ENCODE peak calls at places on chromosome 18, in four cellular contexts. U is esophagus squamous epithelium, O is A549, C is tibial nerve. Z is an unnamed sample.

GRCh38 chr18:6487027-6487426 is 72.3 kb upstream of the L3MBTL4 start:
- DNase-seq in U (no peak), O (no peak), C (no peak), Z (no peak)

GRCh38 chr18:12336887-12337286 is 28.8 kb downstream of the TUBB6 start:
- DNase-seq in U (no peak), O (no peak), C (no peak), Z (no peak)

GRCh38 chr18:43278401-43278800 is 1.1 kb upstream of the SYT4 start:
- DNase-seq in U (no peak), O (no peak), C (no peak), Z (no peak)

GRCh38 chr18:75297731-75298130 is 87.1 kb downstream of the TSHZ1 start:
- DNase-seq in U (no peak), O (no peak), C (no peak), Z (no peak)

GRCh38 chr18:29651121-29651675 is 1391.3 kb downstream of the DSC3 start:
- DNase-seq in U (no peak), O (no peak), C (no peak), Z (no peak)

GRCh38 chr18:22214731-22215528 is 45.5 kb downstream of the GATA6 start:
- DNase-seq in U (no peak), O (no peak), C (no peak), Z (no peak)

GRCh38 chr18:5839102-5839501 is 56.2 kb downstream of the TMEM200C start:
- DNase-seq in U (no peak), O (no peak), C (no peak), Z (no peak)

GRCh38 chr18:11021477-11021876 is 127.9 kb downstream of the PIEZO2 start:
- DNase-seq in U (no peak), O (no peak), C (no peak), Z (no peak)

GRCh38 chr18:48997985-48998831 is 47.4 kb upstream of the SMAD7 start:
- DNase-seq in U (no peak), O (peak; percentile 91), C (no peak), Z (peak; percentile 52)

GRCh38 chr18:58578835-58579560 is 49.9 kb downstream of the ALPK2 start:
- DNase-seq in U (no peak), O (peak; percentile 64), C (no peak), Z (no peak)

GRCh38 chr18:78902795-78903435 is 76.7 kb upstream of the SALL3 start:
- DNase-seq in U (no peak), O (no peak), C (no peak), Z (no peak)

GRCh38 chr18:6150481-6150880 is 255.2 kb upstream of the TMEM200C start:
- DNase-seq in U (no peak), O (no peak), C (no peak), Z (no peak)

GRCh38 chr18:59276047-59276446 is 2.8 kb upstream of the RAX start:
- DNase-seq in U (no peak), O (no peak), C (no peak), Z (no peak)

GRCh38 chr18:74376523-74376922 is 60.9 kb downstream of the C18orf63 start:
- DNase-seq in U (no peak), O (no peak), C (no peak), Z (no peak)

GRCh38 chr18:26415041-26415440 is 133.3 kb downstream of the KCTD1 start:
- DNase-seq in U (no peak), O (no peak), C (no peak), Z (no peak)

GRCh38 chr18:79527656-79528055 is 131.9 kb downstream of the NFATC1 start:
- DNase-seq in U (no peak), O (no peak), C (no peak), Z (peak; percentile 8)

GRCh38 chr18:80192653-80193385 is 54.5 kb downstream of the PARD6G start:
- DNase-seq in U (no peak), O (no peak), C (no peak), Z (no peak)

GRCh38 chr18:68494802-68495560 is 219.9 kb downstream of the TMX3 start:
- DNase-seq in U (no peak), O (no peak), C (no peak), Z (no peak)

GRCh38 chr18:58499527-58499926 is 129.4 kb downstream of the ALPK2 start:
- DNase-seq in U (no peak), O (no peak), C (no peak), Z (no peak)

GRCh38 chr18:49648326-49648725 is 86.5 kb downstream of the LIPG start:
- DNase-seq in U (no peak), O (no peak), C (no peak), Z (no peak)

GRCh38 chr18:78622251-78622953 is 357.2 kb upstream of the SALL3 start:
- DNase-seq in U (no peak), O (no peak), C (no peak), Z (no peak)

GRCh38 chr18:79384834-79385233 is 10.9 kb upstream of the NFATC1 start:
- DNase-seq in U (no peak), O (no peak), C (no peak), Z (no peak)

GRCh38 chr18:6414723-6415362 is at the start of gene L3MBTL4:
- DNase-seq in U (no peak), O (no peak), C (peak; percentile 7), Z (peak; percentile 30)

GRCh38 chr18:23933407-23933806 is 81.1 kb upstream of the TTC39C start:
- DNase-seq in U (no peak), O (no peak), C (no peak), Z (no peak)

GRCh38 chr18:11320981-11321380 is 171.6 kb upstream of the PIEZO2 start:
- DNase-seq in U (no peak), O (no peak), C (no peak), Z (no peak)

GRCh38 chr18:54671291-54671881 is 80.3 kb downstream of the DYNAP start:
- DNase-seq in U (no peak), O (peak; percentile 10), C (no peak), Z (no peak)

GRCh38 chr18:32879497-32879896 is 106.7 kb upstream of the KLHL14 start:
- DNase-seq in U (no peak), O (no peak), C (no peak), Z (no peak)

GRCh38 chr18:808086-808485 is 4.0 kb downstream of the YES1 start:
- DNase-seq in U (no peak), O (no peak), C (no peak), Z (no peak)

GRCh38 chr18:79637181-79637920 is 42.3 kb upstream of the CTDP1 start:
- DNase-seq in U (no peak), O (no peak), C (no peak), Z (no peak)

DNA sequence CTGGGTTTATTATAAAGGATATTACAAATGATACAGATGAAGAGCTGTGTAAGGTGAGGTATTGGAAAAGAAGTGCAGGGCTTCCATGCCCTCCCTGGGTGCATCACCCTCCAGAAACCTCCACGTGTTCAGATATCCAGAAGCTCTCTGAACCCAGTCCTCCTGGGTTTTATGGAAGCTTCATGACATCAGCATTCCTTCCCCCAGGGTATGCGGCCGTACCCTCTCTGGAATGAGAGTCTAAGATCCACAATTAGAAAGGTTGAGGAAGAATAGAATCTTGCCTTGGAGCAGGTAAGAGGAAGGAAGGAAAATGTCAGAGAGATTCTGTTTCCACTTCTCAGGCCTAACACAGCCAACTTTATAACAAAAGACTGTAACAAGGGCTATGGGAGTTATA is 208.2 kb upstream of the DCC start:
- DNase-seq in U (no peak), O (no peak), C (no peak), Z (no peak)
- TF ChIP-seq CTCF in U (no peak), O (no peak), C (no peak), Z (no peak)

DNA sequence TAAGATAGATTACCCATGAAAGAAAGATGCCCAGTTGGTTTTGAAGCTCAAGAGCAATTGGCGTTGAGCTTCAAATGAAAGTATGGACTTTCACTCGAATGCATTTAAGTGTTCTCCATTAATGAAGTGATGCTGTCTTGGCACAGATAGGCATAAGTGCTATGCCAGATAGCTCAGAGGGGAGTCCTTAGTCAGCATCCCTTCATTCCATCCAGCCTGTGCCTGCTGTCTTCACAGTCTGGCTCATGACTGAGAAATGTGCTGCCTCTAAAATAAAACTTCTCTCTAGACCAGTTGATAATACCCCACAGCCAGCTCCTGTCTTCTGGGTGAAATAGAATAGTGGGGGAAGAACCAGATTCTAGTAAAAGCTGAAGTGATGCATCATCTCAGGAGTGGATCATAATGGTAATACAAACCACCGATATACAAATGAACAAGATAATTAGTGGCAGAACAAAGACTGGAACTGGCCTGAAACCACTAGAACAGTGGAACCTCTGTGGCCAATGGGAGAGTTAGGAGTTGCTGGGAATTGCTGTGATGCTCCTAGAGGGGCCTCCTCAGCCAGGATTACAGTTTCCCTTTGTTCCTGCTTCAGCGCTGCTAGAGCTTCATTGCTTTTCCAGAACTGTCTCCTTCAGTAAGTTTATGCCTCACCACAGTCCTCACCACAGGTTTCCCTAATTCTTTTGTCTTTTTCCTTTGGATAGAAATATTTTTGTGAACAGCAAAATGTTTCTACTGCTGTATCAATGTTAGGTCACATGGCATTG is 359.3 kb downstream of the KIAA1328 start:
- DNase-seq in U (no peak), O (no peak), C (no peak), Z (no peak)
- H3K27ac ChIP-seq in U (no peak overlapping the region), O (no peak overlapping the region), C (no peak overlapping the region), Z (no peak overlapping the region)

DNA sequence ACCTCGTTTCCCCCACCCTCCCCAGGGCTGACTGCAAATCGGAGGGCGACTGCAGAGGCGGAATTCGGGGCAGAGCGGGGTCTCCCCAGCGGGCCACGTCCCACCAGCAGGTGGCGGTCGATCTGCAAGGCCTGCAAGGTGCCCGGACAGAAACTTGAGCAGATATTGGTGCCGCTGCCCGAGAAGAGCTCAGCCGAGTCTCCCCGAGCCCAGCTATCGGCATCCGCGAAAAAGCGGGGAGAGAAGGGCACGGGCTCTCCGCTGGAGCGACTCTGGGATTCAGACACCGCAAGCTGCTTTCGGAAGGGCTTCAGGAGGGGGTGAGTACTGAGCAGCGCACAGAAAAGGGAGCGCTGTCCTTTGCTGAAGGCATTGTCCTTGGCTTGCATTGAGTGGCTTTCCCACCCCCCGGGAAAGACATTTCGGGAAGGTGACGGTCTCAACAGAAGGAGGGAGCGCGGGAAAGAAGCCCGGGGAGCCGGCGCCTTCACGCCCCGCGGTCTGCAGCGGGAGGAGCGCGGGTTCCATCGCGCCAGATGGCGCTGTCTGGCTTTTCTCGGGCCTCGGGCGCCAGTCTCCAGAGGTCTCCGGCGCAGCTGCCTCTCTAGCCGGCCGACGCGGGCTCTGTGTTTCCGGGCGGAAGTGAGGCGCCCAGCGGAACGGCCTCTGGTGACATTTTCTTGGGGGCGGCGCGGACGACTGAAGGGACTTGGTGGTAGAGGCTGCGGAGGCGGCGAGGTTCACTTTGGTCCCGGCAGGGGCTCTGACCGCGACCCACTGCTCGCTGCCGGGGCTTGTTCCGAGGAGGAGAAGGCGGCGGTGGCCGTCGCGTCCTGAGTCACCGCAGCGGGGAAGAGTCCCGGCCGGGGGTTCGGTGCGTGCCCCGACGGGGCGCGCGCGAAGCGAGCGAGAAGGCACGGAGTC is 69.5 kb downstream of the HAUS1 start:
- DNase-seq in U (peak; percentile 74), O (peak; percentile 83), C (peak; percentile 89), Z (peak; percentile 83)
- TF ChIP-seq POLR2A in U (no peak), O (peak; percentile 29), C (peak; percentile 60), Z (peak; percentile 62)

DNA sequence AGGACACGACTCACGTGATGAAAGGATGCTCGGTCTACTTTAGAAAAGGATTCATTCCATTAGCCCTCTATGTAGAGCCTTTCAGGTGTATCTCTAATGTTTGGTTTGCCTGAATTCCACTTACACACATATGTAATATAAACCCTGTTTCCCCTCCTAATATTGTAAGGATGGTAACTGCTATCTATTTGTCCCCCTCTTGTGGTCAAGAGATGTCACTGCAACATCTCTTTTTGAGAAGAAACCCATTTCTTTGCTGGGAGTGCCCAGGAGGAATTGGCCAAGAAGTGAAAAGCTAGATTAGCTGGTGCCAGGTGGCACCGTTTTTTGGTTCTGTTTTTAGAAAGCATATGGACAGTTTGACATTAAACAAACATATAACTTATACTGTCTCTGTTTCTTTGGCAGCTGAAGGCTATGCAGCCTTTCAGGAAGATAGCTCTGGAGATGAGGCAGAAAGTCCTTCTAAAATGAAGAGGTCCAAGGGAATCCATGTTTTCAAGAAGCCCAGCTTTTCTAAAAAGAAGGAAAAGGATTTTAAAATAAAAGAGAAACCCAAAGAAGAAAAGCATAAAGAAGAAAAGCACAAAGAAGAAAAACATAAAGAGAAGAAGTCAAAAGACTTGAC is 41.2 kb downstream of the RALBP1 start:
- DNase-seq in U (no peak), O (no peak), C (peak; percentile 38), Z (no peak)
- TF ChIP-seq CTCF in U (peak; percentile 84), O (peak; percentile 64), C (peak; percentile 69), Z (peak; percentile 59)